ENCODE peak calls at places on chromosomes 4 and X, in nine cellular contexts. P is stomach, Y is breast epithelium, V is right lobe of liver, K is uterus, J is tibial nerve, H is upper lobe of left lung, O is GM12878, E is adrenal gland. L is an unnamed sample.

GRCh38 chr4:99950913-99951254 is 809 bp upstream of the H2AZ1 start:
- DNase-seq in P (no peak), Y (no peak), V (no peak), K (no peak), J (no peak), H (no peak), O (no peak), E (no peak), L (no peak)

GRCh38 chr4:73676881-73677323 is 56.7 kb upstream of the RASSF6 start:
- DNase-seq in P (no peak), Y (no peak), V (no peak), K (no peak), J (no peak), H (no peak), O (peak; percentile 19), E (peak; percentile 37), L (peak; percentile 10)

GRCh38 chr4:142315999-142316398 is 530.1 kb downstream of the INPP4B start:
- DNase-seq in P (no peak), Y (no peak), V (no peak), K (no peak), J (no peak), H (no peak), O (no peak), E (no peak), L (no peak)

GRCh38 chr4:7194251-7195137 is 2.2 kb downstream of the SORCS2 start:
- DNase-seq in P (no peak), Y (peak; percentile 37), V (peak; percentile 69), K (no peak), J (no peak), H (peak; percentile 84), O (no peak), E (no peak), L (peak; percentile 40)

GRCh38 chr4:52645315-52645714 is 13.8 kb downstream of the USP46 start:
- DNase-seq in P (no peak), Y (no peak), V (no peak), K (no peak), J (no peak), H (no peak), O (no peak), E (no peak), L (no peak)

GRCh38 chrX:148541461-148541983 is 41.1 kb downstream of the AFF2 start:
- DNase-seq in P (no peak), Y (no peak), V (no peak), K (no peak), J (no peak), H (no peak), O (no peak), E (no peak), L (no peak)

GRCh38 chr4:140152760-140153418 is 1.1 kb downstream of the MAML3 start:
- DNase-seq in P (peak; percentile 67), Y (peak; percentile 67), V (peak; percentile 71), K (peak; percentile 74), J (peak; percentile 44), H (peak; percentile 58), O (no peak), E (peak; percentile 71), L (no peak)

GRCh38 chr4:80182237-80182866 is 15.0 kb upstream of the PRDM8 start:
- DNase-seq in P (no peak), Y (no peak), V (no peak), K (no peak), J (no peak), H (no peak), O (no peak), E (no peak), L (no peak)

GRCh38 chr4:1547131-1547862 is 136.8 kb downstream of the FAM53A start:
- DNase-seq in P (no peak), Y (no peak), V (no peak), K (no peak), J (no peak), H (no peak), O (no peak), E (no peak), L (no peak)

GRCh38 chr4:145279122-145279960 is 99.0 kb upstream of the OTUD4 start:
- DNase-seq in P (no peak), Y (no peak), V (no peak), K (no peak), J (no peak), H (no peak), O (no peak), E (no peak), L (no peak)

GRCh38 chrX:116198810-116199209 is 28.3 kb downstream of the AGTR2 start:
- DNase-seq in P (no peak), Y (no peak), V (no peak), K (no peak), J (no peak), H (no peak), O (no peak), E (no peak), L (no peak)

GRCh38 chr4:173332021-173332487 is 2.1 kb downstream of the HMGB2 start:
- DNase-seq in P (no peak), Y (no peak), V (no peak), K (no peak), J (no peak), H (no peak), O (no peak), E (no peak), L (no peak)

GRCh38 chr4:94451669-94452475 is at the start of gene PDLIM5:
- DNase-seq in P (peak; percentile 93), Y (peak; percentile 93), V (peak; percentile 96), K (peak; percentile 90), J (peak; percentile 78), H (peak; percentile 95), O (peak; percentile 66), E (peak; percentile 93), L (peak; percentile 49)

GRCh38 chr4:94452476-94453300 is 946 bp downstream of the PDLIM5 start:
- DNase-seq in P (peak; percentile 83), Y (peak; percentile 88), V (peak; percentile 85), K (peak; percentile 91), J (peak; percentile 77), H (peak; percentile 90), O (no peak), E (peak; percentile 85), L (peak; percentile 76)

GRCh38 chr4:94455081-94455480 is 3.3 kb downstream of the PDLIM5 start:
- DNase-seq in P (peak; percentile 71), Y (peak; percentile 67), V (peak; percentile 76), K (peak; percentile 70), J (peak; percentile 23), H (peak; percentile 24), O (no peak), E (peak; percentile 83), L (peak; percentile 21)

GRCh38 chr4:94454405-94454804 is 2.7 kb downstream of the PDLIM5 start:
- DNase-seq in P (no peak), Y (no peak), V (no peak), K (no peak), J (no peak), H (no peak), O (no peak), E (no peak), L (no peak)

DNA sequence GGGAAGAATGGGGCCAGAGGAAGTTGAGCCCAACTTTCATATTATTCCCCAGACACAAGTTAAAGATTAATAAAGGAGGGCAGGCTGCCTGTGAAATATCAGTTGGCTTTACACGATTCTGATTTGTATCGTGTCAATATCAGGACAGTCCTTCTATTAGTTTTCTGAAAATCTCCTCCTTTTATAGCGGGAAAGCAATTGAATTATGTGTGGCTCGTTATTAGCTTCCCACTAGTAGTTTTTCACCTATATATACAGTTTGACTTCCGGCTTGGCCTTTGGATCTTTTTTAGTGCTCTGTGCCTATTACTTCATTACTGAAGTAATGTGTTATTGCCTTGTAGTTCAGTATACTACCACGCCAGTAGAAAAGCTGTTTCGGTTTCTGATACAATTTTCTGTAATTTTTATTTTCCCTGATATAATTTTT is 1.8 kb downstream of the PDLIM5 start:
- DNase-seq in P (no peak), Y (no peak), V (no peak), K (no peak), J (no peak), H (no peak), O (no peak), E (no peak), L (no peak)
- TF ChIP-seq POLR2A in P (no peak), Y (no peak), V (peak; percentile 88), K (no peak), J (no peak), H (no peak), O (no peak), E (no peak), L (no peak)

GRCh38 chrX:47233333-47234113 is 714 bp downstream of the USP11 start:
- DNase-seq in P (peak; percentile 93), Y (peak; percentile 93), V (peak; percentile 94), K (peak; percentile 97), J (peak; percentile 89), H (peak; percentile 95), O (peak; percentile 87), E (peak; percentile 96), L (peak; percentile 99)
- TF ChIP-seq POLR2A in P (no peak), Y (peak; percentile 19), V (peak; percentile 56), K (peak; percentile 45), J (peak; percentile 83), H (peak; percentile 53), O (peak; percentile 6), E (no peak), L (peak; percentile 32)

DNA sequence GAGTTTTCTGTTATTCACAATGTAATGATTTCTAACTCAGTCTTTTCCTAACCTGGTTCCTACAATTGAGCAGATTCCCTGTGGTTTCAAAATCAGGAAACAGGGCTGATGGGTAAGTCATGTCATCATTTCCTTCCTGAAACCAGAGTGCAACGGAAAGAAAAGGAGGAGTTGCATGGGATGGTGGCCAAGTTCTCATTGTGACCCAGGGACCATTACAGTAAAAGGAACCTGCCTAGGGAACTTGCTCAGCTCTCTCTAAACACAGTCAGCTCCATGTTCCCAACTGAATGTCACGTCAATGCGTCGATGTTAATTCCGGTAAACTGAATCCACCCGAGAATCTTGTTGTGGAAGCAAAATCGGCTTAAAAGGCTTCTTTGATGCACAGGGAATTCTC is 51.2 kb downstream of the LGI2 start:
- DNase-seq in P (no peak), Y (no peak), V (peak; percentile 35), K (peak; percentile 73), J (peak; percentile 70), H (peak; percentile 69), O (no peak), E (peak; percentile 74), L (no peak)
- TF ChIP-seq POLR2A in P (no peak), Y (no peak), V (peak; percentile 52), K (no peak), J (no peak), H (no peak), O (no peak), E (no peak), L (no peak)

GRCh38 chr4:81503586-81503985 is 31.9 kb upstream of the RASGEF1B start:
- DNase-seq in P (no peak), Y (no peak), V (no peak), K (no peak), J (no peak), H (no peak), O (no peak), E (no peak), L (no peak)

GRCh38 chr4:81507530-81507929 is 35.8 kb upstream of the RASGEF1B start:
- DNase-seq in P (no peak), Y (no peak), V (no peak), K (no peak), J (no peak), H (no peak), O (no peak), E (no peak), L (no peak)

GRCh38 chr4:81506731-81507130 is 35.0 kb upstream of the RASGEF1B start:
- DNase-seq in P (no peak), Y (no peak), V (no peak), K (no peak), J (no peak), H (no peak), O (peak; percentile 33), E (no peak), L (no peak)

GRCh38 chr4:81502561-81502960 is 30.9 kb upstream of the RASGEF1B start:
- DNase-seq in P (no peak), Y (no peak), V (no peak), K (no peak), J (no peak), H (no peak), O (no peak), E (no peak), L (no peak)

GRCh38 chr4:81504685-81505598 is 33.2 kb upstream of the RASGEF1B start:
- DNase-seq in P (peak; percentile 52), Y (no peak), V (peak; percentile 73), K (peak; percentile 65), J (peak; percentile 79), H (peak; percentile 83), O (no peak), E (peak; percentile 78), L (no peak)
- TF ChIP-seq POLR2A in P (no peak), Y (no peak), V (peak; percentile 50), K (no peak), J (no peak), H (no peak), O (no peak), E (peak; percentile 22), L (no peak)